ENCODE peak calls at places on chromosomes 4 and X, in ten cellular contexts. One of them, this sample, is unnamed.

GRCh38 chr4:173424899-173425805 is 26.2 kb upstream of the SCRG1 start:
- DNase-seq in GM12878: no peak
- DNase-seq in SK-N-SH: no peak
- DNase-seq in HCT116: no peak
- DNase-seq in sigmoid colon: no peak
- DNase-seq in K562: no peak
- DNase-seq in prostate gland: no peak
- DNase-seq in upper lobe of left lung: no peak
- DNase-seq in spleen: no peak
- DNase-seq in SK-N-MC: no peak
- DNase-seq in this sample: no peak

GRCh38 chr4:156516698-156517097 is 454.9 kb downstream of the PDGFC start:
- DNase-seq in GM12878: no peak
- DNase-seq in SK-N-SH: no peak
- DNase-seq in HCT116: no peak
- DNase-seq in sigmoid colon: no peak
- DNase-seq in K562: no peak
- DNase-seq in prostate gland: no peak
- DNase-seq in upper lobe of left lung: no peak
- DNase-seq in spleen: no peak
- DNase-seq in SK-N-MC: no peak
- DNase-seq in this sample: no peak

GRCh38 chr4:111854494-111855087 is 290.7 kb upstream of the FAM241A start:
- DNase-seq in GM12878: no peak
- DNase-seq in SK-N-SH: peak; percentile 5
- DNase-seq in HCT116: peak; percentile 39
- DNase-seq in sigmoid colon: no peak
- DNase-seq in K562: peak; percentile 8
- DNase-seq in prostate gland: peak; percentile 30
- DNase-seq in upper lobe of left lung: no peak
- DNase-seq in spleen: no peak
- DNase-seq in SK-N-MC: peak; percentile 37
- DNase-seq in this sample: peak; percentile 39

GRCh38 chrX:9342581-9343051 is 122.2 kb upstream of the TBL1X start:
- DNase-seq in GM12878: no peak
- DNase-seq in SK-N-SH: peak; percentile 90
- DNase-seq in HCT116: peak; percentile 71
- DNase-seq in sigmoid colon: peak; percentile 94
- DNase-seq in K562: peak; percentile 90
- DNase-seq in prostate gland: peak; percentile 56
- DNase-seq in upper lobe of left lung: peak; percentile 86
- DNase-seq in spleen: peak; percentile 93
- DNase-seq in SK-N-MC: no peak
- DNase-seq in this sample: peak; percentile 54

GRCh38 chrX:14694631-14695030 is 165.3 kb downstream of the GLRA2 start:
- DNase-seq in GM12878: no peak
- DNase-seq in SK-N-SH: no peak
- DNase-seq in HCT116: no peak
- DNase-seq in sigmoid colon: no peak
- DNase-seq in K562: no peak
- DNase-seq in prostate gland: no peak
- DNase-seq in upper lobe of left lung: no peak
- DNase-seq in spleen: no peak
- DNase-seq in SK-N-MC: no peak
- DNase-seq in this sample: no peak

GRCh38 chrX:74550295-74550802 is 64.1 kb downstream of the RLIM start:
- DNase-seq in GM12878: peak; percentile 35
- DNase-seq in SK-N-SH: peak; percentile 75
- DNase-seq in HCT116: peak; percentile 51
- DNase-seq in sigmoid colon: peak; percentile 91
- DNase-seq in K562: peak; percentile 55
- DNase-seq in prostate gland: peak; percentile 64
- DNase-seq in upper lobe of left lung: peak; percentile 89
- DNase-seq in spleen: peak; percentile 95
- DNase-seq in SK-N-MC: peak; percentile 20
- DNase-seq in this sample: peak; percentile 77

GRCh38 chrX:132119283-132119682 is 8.5 kb downstream of the FRMD7 start:
- DNase-seq in GM12878: no peak
- DNase-seq in SK-N-SH: no peak
- DNase-seq in HCT116: no peak
- DNase-seq in sigmoid colon: no peak
- DNase-seq in K562: no peak
- DNase-seq in prostate gland: no peak
- DNase-seq in upper lobe of left lung: no peak
- DNase-seq in spleen: no peak
- DNase-seq in SK-N-MC: no peak
- DNase-seq in this sample: no peak

GRCh38 chr4:123423819-123424218 is 27.2 kb downstream of the SPRY1 start:
- DNase-seq in GM12878: no peak
- DNase-seq in SK-N-SH: no peak
- DNase-seq in HCT116: no peak
- DNase-seq in sigmoid colon: no peak
- DNase-seq in K562: no peak
- DNase-seq in prostate gland: no peak
- DNase-seq in upper lobe of left lung: no peak
- DNase-seq in spleen: no peak
- DNase-seq in SK-N-MC: no peak
- DNase-seq in this sample: no peak

GRCh38 chr4:158869761-158870160 is 100.9 kb downstream of the FNIP2 start:
- DNase-seq in GM12878: no peak
- DNase-seq in SK-N-SH: no peak
- DNase-seq in HCT116: no peak
- DNase-seq in sigmoid colon: no peak
- DNase-seq in K562: no peak
- DNase-seq in prostate gland: no peak
- DNase-seq in upper lobe of left lung: no peak
- DNase-seq in spleen: no peak
- DNase-seq in SK-N-MC: no peak
- DNase-seq in this sample: no peak

GRCh38 chr4:152451496-152451895 is 84.4 kb downstream of the FBXW7 start:
- DNase-seq in GM12878: no peak
- DNase-seq in SK-N-SH: no peak
- DNase-seq in HCT116: no peak
- DNase-seq in sigmoid colon: no peak
- DNase-seq in K562: no peak
- DNase-seq in prostate gland: no peak
- DNase-seq in upper lobe of left lung: no peak
- DNase-seq in spleen: no peak
- DNase-seq in SK-N-MC: no peak
- DNase-seq in this sample: no peak

GRCh38 chr4:107629318-107629717 is 90.7 kb downstream of the PAPSS1 start:
- DNase-seq in GM12878: no peak
- DNase-seq in SK-N-SH: no peak
- DNase-seq in HCT116: no peak
- DNase-seq in sigmoid colon: no peak
- DNase-seq in K562: no peak
- DNase-seq in prostate gland: no peak
- DNase-seq in upper lobe of left lung: no peak
- DNase-seq in spleen: no peak
- DNase-seq in SK-N-MC: no peak
- DNase-seq in this sample: no peak

GRCh38 chr4:66501986-66502385 is 831.7 kb upstream of the EPHA5 start:
- DNase-seq in GM12878: no peak
- DNase-seq in SK-N-SH: no peak
- DNase-seq in HCT116: no peak
- DNase-seq in sigmoid colon: no peak
- DNase-seq in K562: no peak
- DNase-seq in prostate gland: no peak
- DNase-seq in upper lobe of left lung: no peak
- DNase-seq in spleen: no peak
- DNase-seq in SK-N-MC: no peak
- DNase-seq in this sample: no peak

DNA sequence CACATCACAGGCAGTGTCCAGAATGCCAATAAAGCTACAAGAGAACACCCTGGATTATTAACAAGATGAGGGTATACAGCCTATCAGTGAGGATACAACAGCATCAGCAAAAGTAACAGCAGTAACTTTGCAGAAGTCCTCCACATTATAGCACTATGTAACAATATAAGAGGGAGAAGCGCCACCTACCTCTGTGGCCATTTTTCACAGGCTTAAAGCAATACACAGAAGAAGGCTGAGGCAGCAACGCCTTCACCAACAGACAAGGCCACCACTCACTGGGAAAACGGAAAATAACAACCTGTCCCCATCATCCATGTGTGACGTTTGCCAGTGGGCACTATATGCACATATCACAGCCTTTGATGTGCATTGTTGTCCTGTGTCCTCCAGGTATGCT is 12.5 kb downstream of the RTL8B start:
- DNase-seq in GM12878: no peak
- DNase-seq in SK-N-SH: no peak
- DNase-seq in HCT116: no peak
- DNase-seq in sigmoid colon: no peak
- DNase-seq in K562: no peak
- DNase-seq in prostate gland: no peak
- DNase-seq in upper lobe of left lung: no peak
- DNase-seq in spleen: no peak
- DNase-seq in SK-N-MC: no peak
- DNase-seq in this sample: no peak
- H3K9me3 ChIP-seq in GM12878: no peaks in the 10 kb centered on the region
- H3K9me3 ChIP-seq in SK-N-SH: no peaks in the 10 kb centered on the region
- H3K9me3 ChIP-seq in HCT116: no peaks in the 10 kb centered on the region
- H3K9me3 ChIP-seq in sigmoid colon: no peaks in the 10 kb centered on the region
- H3K9me3 ChIP-seq in K562: no peaks in the 10 kb centered on the region
- H3K9me3 ChIP-seq in prostate gland: no peaks in the 10 kb centered on the region
- H3K9me3 ChIP-seq in upper lobe of left lung: no peaks in the 10 kb centered on the region
- H3K9me3 ChIP-seq in spleen: no peaks in the 10 kb centered on the region
- H3K9me3 ChIP-seq in SK-N-MC: no peaks in the 10 kb centered on the region
- H3K9me3 ChIP-seq in this sample: no peaks in the 10 kb centered on the region

DNA sequence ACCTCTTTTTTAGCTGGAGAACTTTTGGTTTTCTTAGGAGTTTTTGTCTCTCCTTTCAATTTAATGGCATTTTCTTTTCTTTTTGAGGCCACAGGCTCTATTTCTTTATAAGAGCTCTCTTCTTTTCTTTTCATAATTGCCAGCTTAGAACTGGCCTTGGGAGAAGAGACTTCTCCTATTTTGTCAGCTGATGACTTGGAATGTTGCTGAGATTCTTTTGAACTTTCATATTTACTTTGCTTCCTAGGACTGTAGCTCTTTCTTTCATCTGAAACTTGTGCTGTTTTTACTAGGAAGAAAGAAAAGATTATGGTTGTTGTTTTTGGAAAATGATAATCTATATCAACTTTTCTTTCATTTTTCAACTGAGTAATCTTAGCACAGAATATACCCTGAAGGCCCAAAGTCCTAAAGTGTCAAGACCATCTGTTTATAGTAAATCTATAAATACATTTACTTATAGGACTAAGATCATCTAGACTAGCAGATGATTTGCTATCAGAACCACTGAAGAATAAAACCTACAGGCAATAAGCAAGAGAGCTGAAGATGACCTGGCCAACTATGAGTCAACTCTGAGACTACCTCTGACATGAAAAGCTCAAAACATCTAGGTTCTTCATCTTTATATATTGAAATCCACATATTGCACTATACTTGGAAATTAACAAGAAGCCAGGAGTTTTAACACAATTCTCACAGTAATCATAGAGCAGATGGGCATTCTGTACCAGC is 45.6 kb downstream of the RFC1 start:
- DNase-seq in GM12878: no peak
- DNase-seq in SK-N-SH: no peak
- DNase-seq in HCT116: no peak
- DNase-seq in sigmoid colon: no peak
- DNase-seq in K562: no peak
- DNase-seq in prostate gland: no peak
- DNase-seq in upper lobe of left lung: no peak
- DNase-seq in spleen: no peak
- DNase-seq in SK-N-MC: no peak
- DNase-seq in this sample: peak; percentile 47
- H3K27ac ChIP-seq in GM12878: no peak overlapping the region
- H3K27ac ChIP-seq in SK-N-SH: peak overlapping the region; percentile 82
- H3K27ac ChIP-seq in HCT116: no peak overlapping the region
- H3K27ac ChIP-seq in sigmoid colon: no peak overlapping the region
- H3K27ac ChIP-seq in K562: no peak overlapping the region
- H3K27ac ChIP-seq in prostate gland: peak overlapping the region; percentile 34
- H3K27ac ChIP-seq in upper lobe of left lung: no peak overlapping the region
- H3K27ac ChIP-seq in spleen: no peak overlapping the region
- H3K27ac ChIP-seq in SK-N-MC: no peak overlapping the region
- H3K27ac ChIP-seq in this sample: no peak overlapping the region

GRCh38 chr4:98929341-98930267 is 671 bp upstream of the EIF4E start:
- DNase-seq in GM12878: peak; percentile 78
- DNase-seq in SK-N-SH: peak; percentile 68
- DNase-seq in HCT116: peak; percentile 94
- DNase-seq in sigmoid colon: peak; percentile 84
- DNase-seq in K562: peak; percentile 77
- DNase-seq in prostate gland: peak; percentile 33
- DNase-seq in upper lobe of left lung: peak; percentile 86
- DNase-seq in spleen: peak; percentile 90
- DNase-seq in SK-N-MC: no peak
- DNase-seq in this sample: peak; percentile 91
- TF ChIP-seq POLR2AphosphoS5 in GM12878: peak; percentile 81
- TF ChIP-seq POLR2AphosphoS5 in SK-N-SH: peak; percentile 64
- TF ChIP-seq POLR2AphosphoS5 in HCT116: peak; percentile 77
- TF ChIP-seq POLR2AphosphoS5 in sigmoid colon: peak; percentile 68
- TF ChIP-seq POLR2AphosphoS5 in K562: peak; percentile 88
- TF ChIP-seq POLR2AphosphoS5 in prostate gland: no peak
- TF ChIP-seq POLR2AphosphoS5 in upper lobe of left lung: peak; percentile 47
- TF ChIP-seq POLR2AphosphoS5 in spleen: peak; percentile 91
- TF ChIP-seq POLR2AphosphoS5 in SK-N-MC: peak; percentile 60
- TF ChIP-seq POLR2AphosphoS5 in this sample: peak; percentile 66

GRCh38 chrX:66176134-66176533 is 12.1 kb downstream of the HEPH start:
- DNase-seq in GM12878: no peak
- DNase-seq in SK-N-SH: no peak
- DNase-seq in HCT116: no peak
- DNase-seq in sigmoid colon: no peak
- DNase-seq in K562: no peak
- DNase-seq in prostate gland: no peak
- DNase-seq in upper lobe of left lung: no peak
- DNase-seq in spleen: no peak
- DNase-seq in SK-N-MC: no peak
- DNase-seq in this sample: no peak
- H3K9me3 ChIP-seq in GM12878: no peaks in the 10 kb centered on the region
- H3K9me3 ChIP-seq in SK-N-SH: no peaks in the 10 kb centered on the region
- H3K9me3 ChIP-seq in HCT116: no peaks in the 10 kb centered on the region
- H3K9me3 ChIP-seq in sigmoid colon: peaks cover 4% of the 10 kb centered on the region
- H3K9me3 ChIP-seq in K562: peaks cover 17% of the 10 kb centered on the region
- H3K9me3 ChIP-seq in prostate gland: no peaks in the 10 kb centered on the region
- H3K9me3 ChIP-seq in upper lobe of left lung: peaks cover 8% of the 10 kb centered on the region
- H3K9me3 ChIP-seq in spleen: peaks cover 26% of the 10 kb centered on the region
- H3K9me3 ChIP-seq in SK-N-MC: no peaks in the 10 kb centered on the region
- H3K9me3 ChIP-seq in this sample: no peaks in the 10 kb centered on the region

This sample was measured in endothelial cell of umbilical vein.